ENCODE peak calls at places on chromosomes 4 and X, in nine cellular contexts. One of them, this sample, is unnamed.

GRCh38 chrX:20116575-20117240 is at the start of gene MAP7D2:
- DNase-seq in ovary: no peak
- DNase-seq in CD4-positive, alpha-beta T cell: no peak
- DNase-seq in uterus: no peak
- DNase-seq in lower lobe of right lung: no peak
- DNase-seq in adrenal gland: no peak
- DNase-seq in gastrocnemius medialis: no peak
- DNase-seq in effector memory CD4-positive, alpha-beta T cell: no peak
- DNase-seq in CD8-positive, alpha-beta T cell: no peak
- DNase-seq in this sample: no peak

GRCh38 chrX:9988762-9989161 is 21.6 kb downstream of the CLDN34 start:
- DNase-seq in ovary: no peak
- DNase-seq in uterus: no peak
- DNase-seq in adrenal gland: no peak
- DNase-seq in CD4-positive, alpha-beta T cell: no peak
- DNase-seq in CD8-positive, alpha-beta T cell: no peak
- DNase-seq in lower lobe of right lung: no peak
- DNase-seq in gastrocnemius medialis: no peak
- DNase-seq in effector memory CD4-positive, alpha-beta T cell: no peak
- DNase-seq in this sample: no peak

GRCh38 chrX:110418220-110418856 is 59.7 kb downstream of the RTL9 start:
- DNase-seq in ovary: peak
- DNase-seq in gastrocnemius medialis: no peak
- DNase-seq in uterus: peak
- DNase-seq in CD4-positive, alpha-beta T cell: no peak
- DNase-seq in adrenal gland: no peak
- DNase-seq in effector memory CD4-positive, alpha-beta T cell: no peak
- DNase-seq in lower lobe of right lung: peak
- DNase-seq in CD8-positive, alpha-beta T cell: no peak
- DNase-seq in this sample: peak

GRCh38 chrX:94914235-94914634 is 1240.2 kb downstream of the FAM133A start:
- DNase-seq in ovary: no peak
- DNase-seq in adrenal gland: no peak
- DNase-seq in lower lobe of right lung: no peak
- DNase-seq in effector memory CD4-positive, alpha-beta T cell: no peak
- DNase-seq in uterus: no peak
- DNase-seq in gastrocnemius medialis: no peak
- DNase-seq in CD4-positive, alpha-beta T cell: no peak
- DNase-seq in CD8-positive, alpha-beta T cell: no peak
- DNase-seq in this sample: no peak

GRCh38 chr4:128155874-128156456 is 94.9 kb downstream of the LARP1B start:
- DNase-seq in ovary: no peak
- DNase-seq in CD4-positive, alpha-beta T cell: no peak
- DNase-seq in lower lobe of right lung: no peak
- DNase-seq in CD8-positive, alpha-beta T cell: no peak
- DNase-seq in effector memory CD4-positive, alpha-beta T cell: no peak
- DNase-seq in adrenal gland: no peak
- DNase-seq in uterus: no peak
- DNase-seq in gastrocnemius medialis: no peak
- DNase-seq in this sample: no peak

GRCh38 chr4:36053931-36054330 is 190.4 kb downstream of the ARAP2 start:
- DNase-seq in lower lobe of right lung: no peak
- DNase-seq in CD8-positive, alpha-beta T cell: no peak
- DNase-seq in adrenal gland: no peak
- DNase-seq in uterus: no peak
- DNase-seq in ovary: no peak
- DNase-seq in CD4-positive, alpha-beta T cell: no peak
- DNase-seq in effector memory CD4-positive, alpha-beta T cell: no peak
- DNase-seq in gastrocnemius medialis: no peak
- DNase-seq in this sample: no peak

GRCh38 chr4:158053086-158053485 is 119.7 kb downstream of the GASK1B start:
- DNase-seq in effector memory CD4-positive, alpha-beta T cell: no peak
- DNase-seq in ovary: no peak
- DNase-seq in uterus: no peak
- DNase-seq in adrenal gland: no peak
- DNase-seq in CD4-positive, alpha-beta T cell: no peak
- DNase-seq in CD8-positive, alpha-beta T cell: no peak
- DNase-seq in lower lobe of right lung: no peak
- DNase-seq in gastrocnemius medialis: no peak
- DNase-seq in this sample: no peak

GRCh38 chrX:27808226-27808625 is 436 bp downstream of the MAGEB10 start:
- DNase-seq in gastrocnemius medialis: no peak
- DNase-seq in effector memory CD4-positive, alpha-beta T cell: no peak
- DNase-seq in uterus: no peak
- DNase-seq in CD8-positive, alpha-beta T cell: no peak
- DNase-seq in lower lobe of right lung: no peak
- DNase-seq in adrenal gland: no peak
- DNase-seq in CD4-positive, alpha-beta T cell: no peak
- DNase-seq in ovary: no peak
- DNase-seq in this sample: no peak

GRCh38 chrX:79156818-79157217 is 12.3 kb downstream of the GPR174 start:
- DNase-seq in effector memory CD4-positive, alpha-beta T cell: no peak
- DNase-seq in CD8-positive, alpha-beta T cell: no peak
- DNase-seq in uterus: no peak
- DNase-seq in gastrocnemius medialis: no peak
- DNase-seq in ovary: no peak
- DNase-seq in lower lobe of right lung: no peak
- DNase-seq in adrenal gland: no peak
- DNase-seq in CD4-positive, alpha-beta T cell: no peak
- DNase-seq in this sample: no peak

GRCh38 chrX:113743069-113743468 is 840.8 kb upstream of the HTR2C start:
- DNase-seq in uterus: no peak
- DNase-seq in CD8-positive, alpha-beta T cell: no peak
- DNase-seq in adrenal gland: no peak
- DNase-seq in effector memory CD4-positive, alpha-beta T cell: no peak
- DNase-seq in gastrocnemius medialis: no peak
- DNase-seq in CD4-positive, alpha-beta T cell: no peak
- DNase-seq in ovary: no peak
- DNase-seq in lower lobe of right lung: no peak
- DNase-seq in this sample: no peak

GRCh38 chr4:70969076-70969475 is 24.4 kb upstream of the DCK start:
- DNase-seq in gastrocnemius medialis: no peak
- DNase-seq in CD4-positive, alpha-beta T cell: no peak
- DNase-seq in lower lobe of right lung: no peak
- DNase-seq in ovary: no peak
- DNase-seq in adrenal gland: no peak
- DNase-seq in CD8-positive, alpha-beta T cell: no peak
- DNase-seq in uterus: no peak
- DNase-seq in effector memory CD4-positive, alpha-beta T cell: no peak
- DNase-seq in this sample: no peak

GRCh38 chr4:171639540-171639939 is 173.7 kb upstream of the GALNTL6 start:
- DNase-seq in CD8-positive, alpha-beta T cell: no peak
- DNase-seq in adrenal gland: no peak
- DNase-seq in lower lobe of right lung: no peak
- DNase-seq in effector memory CD4-positive, alpha-beta T cell: no peak
- DNase-seq in ovary: no peak
- DNase-seq in uterus: no peak
- DNase-seq in gastrocnemius medialis: no peak
- DNase-seq in CD4-positive, alpha-beta T cell: no peak
- DNase-seq in this sample: no peak

GRCh38 chr4:155522201-155522600 is 144.4 kb upstream of the GUCY1A1 start:
- DNase-seq in CD8-positive, alpha-beta T cell: no peak
- DNase-seq in ovary: no peak
- DNase-seq in CD4-positive, alpha-beta T cell: no peak
- DNase-seq in adrenal gland: no peak
- DNase-seq in effector memory CD4-positive, alpha-beta T cell: no peak
- DNase-seq in lower lobe of right lung: no peak
- DNase-seq in gastrocnemius medialis: no peak
- DNase-seq in uterus: no peak
- DNase-seq in this sample: no peak

GRCh38 chrX:16870095-16870860 is at the start of gene RBBP7:
- DNase-seq in adrenal gland: peak
- DNase-seq in lower lobe of right lung: peak
- DNase-seq in effector memory CD4-positive, alpha-beta T cell: peak
- DNase-seq in gastrocnemius medialis: peak
- DNase-seq in uterus: peak
- DNase-seq in ovary: peak
- DNase-seq in CD8-positive, alpha-beta T cell: peak
- DNase-seq in CD4-positive, alpha-beta T cell: peak
- DNase-seq in this sample: peak

GRCh38 chr4:159358226-159358625 is 255.3 kb downstream of the RAPGEF2 start:
- DNase-seq in gastrocnemius medialis: no peak
- DNase-seq in adrenal gland: no peak
- DNase-seq in CD8-positive, alpha-beta T cell: no peak
- DNase-seq in lower lobe of right lung: no peak
- DNase-seq in uterus: no peak
- DNase-seq in effector memory CD4-positive, alpha-beta T cell: no peak
- DNase-seq in CD4-positive, alpha-beta T cell: no peak
- DNase-seq in ovary: no peak
- DNase-seq in this sample: no peak

GRCh38 chr4:120965938-120966337 is 43.4 kb upstream of the PRDM5 start:
- DNase-seq in CD8-positive, alpha-beta T cell: no peak
- DNase-seq in adrenal gland: no peak
- DNase-seq in CD4-positive, alpha-beta T cell: no peak
- DNase-seq in ovary: no peak
- DNase-seq in uterus: no peak
- DNase-seq in lower lobe of right lung: no peak
- DNase-seq in gastrocnemius medialis: no peak
- DNase-seq in effector memory CD4-positive, alpha-beta T cell: no peak
- DNase-seq in this sample: no peak

GRCh38 chr4:128658214-128658621 is 151.3 kb upstream of the JADE1 start:
- DNase-seq in effector memory CD4-positive, alpha-beta T cell: no peak
- DNase-seq in CD4-positive, alpha-beta T cell: no peak
- DNase-seq in gastrocnemius medialis: no peak
- DNase-seq in CD8-positive, alpha-beta T cell: no peak
- DNase-seq in uterus: no peak
- DNase-seq in ovary: no peak
- DNase-seq in lower lobe of right lung: no peak
- DNase-seq in adrenal gland: no peak
- DNase-seq in this sample: no peak

GRCh38 chr4:159290321-159291030 is 187.6 kb downstream of the RAPGEF2 start:
- DNase-seq in effector memory CD4-positive, alpha-beta T cell: no peak
- DNase-seq in CD4-positive, alpha-beta T cell: no peak
- DNase-seq in ovary: no peak
- DNase-seq in uterus: no peak
- DNase-seq in lower lobe of right lung: no peak
- DNase-seq in CD8-positive, alpha-beta T cell: no peak
- DNase-seq in adrenal gland: no peak
- DNase-seq in gastrocnemius medialis: no peak
- DNase-seq in this sample: peak

GRCh38 chr4:138542191-138542771 is 300.1 kb upstream of the SLC7A11 start:
- DNase-seq in effector memory CD4-positive, alpha-beta T cell: no peak
- DNase-seq in lower lobe of right lung: no peak
- DNase-seq in ovary: no peak
- DNase-seq in CD4-positive, alpha-beta T cell: no peak
- DNase-seq in CD8-positive, alpha-beta T cell: no peak
- DNase-seq in gastrocnemius medialis: no peak
- DNase-seq in adrenal gland: no peak
- DNase-seq in uterus: no peak
- DNase-seq in this sample: no peak

GRCh38 chr4:73419106-73420038 is 15.3 kb downstream of the ALB start:
- DNase-seq in CD8-positive, alpha-beta T cell: no peak
- DNase-seq in uterus: no peak
- DNase-seq in lower lobe of right lung: no peak
- DNase-seq in ovary: no peak
- DNase-seq in adrenal gland: no peak
- DNase-seq in gastrocnemius medialis: no peak
- DNase-seq in CD4-positive, alpha-beta T cell: no peak
- DNase-seq in effector memory CD4-positive, alpha-beta T cell: no peak
- DNase-seq in this sample: no peak

GRCh38 chr4:125104616-125105015 is 210.1 kb upstream of the FAT4 start:
- DNase-seq in CD4-positive, alpha-beta T cell: no peak
- DNase-seq in ovary: no peak
- DNase-seq in effector memory CD4-positive, alpha-beta T cell: no peak
- DNase-seq in adrenal gland: no peak
- DNase-seq in uterus: no peak
- DNase-seq in lower lobe of right lung: no peak
- DNase-seq in CD8-positive, alpha-beta T cell: no peak
- DNase-seq in gastrocnemius medialis: no peak
- DNase-seq in this sample: no peak

GRCh38 chr4:3046149-3046548 is 28.2 kb downstream of the HTT-AS start:
- DNase-seq in lower lobe of right lung: no peak
- DNase-seq in CD8-positive, alpha-beta T cell: no peak
- DNase-seq in uterus: no peak
- DNase-seq in adrenal gland: no peak
- DNase-seq in ovary: no peak
- DNase-seq in CD4-positive, alpha-beta T cell: no peak
- DNase-seq in effector memory CD4-positive, alpha-beta T cell: no peak
- DNase-seq in gastrocnemius medialis: no peak
- DNase-seq in this sample: no peak
- H3K27ac ChIP-seq in lower lobe of right lung: no peak
- H3K27ac ChIP-seq in CD8-positive, alpha-beta T cell: no peak
- H3K27ac ChIP-seq in uterus: no peak
- H3K27ac ChIP-seq in adrenal gland: no peak
- H3K27ac ChIP-seq in ovary: no peak
- H3K27ac ChIP-seq in CD4-positive, alpha-beta T cell: no peak
- H3K27ac ChIP-seq in effector memory CD4-positive, alpha-beta T cell: no peak
- H3K27ac ChIP-seq in gastrocnemius medialis: no peak
- H3K27ac ChIP-seq in this sample: no peak

GRCh38 chrX:74449937-74450330 is 28.6 kb downstream of the SLC16A2 start:
- DNase-seq in lower lobe of right lung: no peak
- DNase-seq in uterus: no peak
- DNase-seq in ovary: no peak
- DNase-seq in adrenal gland: no peak
- DNase-seq in CD8-positive, alpha-beta T cell: no peak
- DNase-seq in gastrocnemius medialis: no peak
- DNase-seq in effector memory CD4-positive, alpha-beta T cell: no peak
- DNase-seq in CD4-positive, alpha-beta T cell: no peak
- DNase-seq in this sample: no peak
- H3K27ac ChIP-seq in lower lobe of right lung: no peak
- H3K27ac ChIP-seq in uterus: no peak
- H3K27ac ChIP-seq in ovary: no peak
- H3K27ac ChIP-seq in adrenal gland: no peak
- H3K27ac ChIP-seq in CD8-positive, alpha-beta T cell: no peak
- H3K27ac ChIP-seq in gastrocnemius medialis: no peak
- H3K27ac ChIP-seq in effector memory CD4-positive, alpha-beta T cell: no peak
- H3K27ac ChIP-seq in CD4-positive, alpha-beta T cell: no peak
- H3K27ac ChIP-seq in this sample: no peak

GRCh38 chrX:80513620-80514019 is 93.4 kb downstream of the TENT5D start:
- DNase-seq in ovary: no peak
- DNase-seq in CD8-positive, alpha-beta T cell: no peak
- DNase-seq in effector memory CD4-positive, alpha-beta T cell: no peak
- DNase-seq in gastrocnemius medialis: no peak
- DNase-seq in lower lobe of right lung: no peak
- DNase-seq in adrenal gland: no peak
- DNase-seq in uterus: no peak
- DNase-seq in CD4-positive, alpha-beta T cell: no peak
- DNase-seq in this sample: no peak

GRCh38 chrX:80512924-80513323 is 92.7 kb downstream of the TENT5D start:
- DNase-seq in CD8-positive, alpha-beta T cell: no peak
- DNase-seq in adrenal gland: no peak
- DNase-seq in gastrocnemius medialis: no peak
- DNase-seq in CD4-positive, alpha-beta T cell: no peak
- DNase-seq in lower lobe of right lung: no peak
- DNase-seq in effector memory CD4-positive, alpha-beta T cell: no peak
- DNase-seq in ovary: no peak
- DNase-seq in uterus: no peak
- DNase-seq in this sample: no peak

GRCh38 chrX:80511969-80512760 is 91.9 kb downstream of the TENT5D start:
- DNase-seq in ovary: no peak
- DNase-seq in effector memory CD4-positive, alpha-beta T cell: no peak
- DNase-seq in gastrocnemius medialis: no peak
- DNase-seq in CD4-positive, alpha-beta T cell: no peak
- DNase-seq in uterus: no peak
- DNase-seq in adrenal gland: no peak
- DNase-seq in lower lobe of right lung: no peak
- DNase-seq in CD8-positive, alpha-beta T cell: no peak
- DNase-seq in this sample: no peak
- H3K27ac ChIP-seq in ovary: no peak
- H3K27ac ChIP-seq in effector memory CD4-positive, alpha-beta T cell: no peak
- H3K27ac ChIP-seq in gastrocnemius medialis: no peak
- H3K27ac ChIP-seq in CD4-positive, alpha-beta T cell: no peak
- H3K27ac ChIP-seq in uterus: no peak
- H3K27ac ChIP-seq in adrenal gland: no peak
- H3K27ac ChIP-seq in lower lobe of right lung: no peak
- H3K27ac ChIP-seq in CD8-positive, alpha-beta T cell: no peak
- H3K27ac ChIP-seq in this sample: no peak

GRCh38 chr4:24923550-24923949 is 10.7 kb upstream of the CCDC149 start:
- DNase-seq in gastrocnemius medialis: no peak
- DNase-seq in CD8-positive, alpha-beta T cell: no peak
- DNase-seq in CD4-positive, alpha-beta T cell: no peak
- DNase-seq in effector memory CD4-positive, alpha-beta T cell: no peak
- DNase-seq in ovary: no peak
- DNase-seq in lower lobe of right lung: no peak
- DNase-seq in uterus: no peak
- DNase-seq in adrenal gland: no peak
- DNase-seq in this sample: no peak
- H3K27ac ChIP-seq in gastrocnemius medialis: no peak
- H3K27ac ChIP-seq in CD8-positive, alpha-beta T cell: no peak
- H3K27ac ChIP-seq in CD4-positive, alpha-beta T cell: no peak
- H3K27ac ChIP-seq in effector memory CD4-positive, alpha-beta T cell: no peak
- H3K27ac ChIP-seq in ovary: no peak
- H3K27ac ChIP-seq in lower lobe of right lung: no peak
- H3K27ac ChIP-seq in uterus: no peak
- H3K27ac ChIP-seq in adrenal gland: no peak
- H3K27ac ChIP-seq in this sample: no peak